ENCODE peak calls at places on chromosomes 4 and X, in five cellular contexts. W, S, H, X and F are unnamed samples.

GRCh38 chrX:18574591-18574990 is 97.3 kb downstream of the RS1 start:
- DNase-seq in W (no peak), S (no peak), H (no peak), X (no peak), F (peak; percentile 14)

GRCh38 chr4:102627831-102628523 is 126.8 kb downstream of the NFKB1 start:
- DNase-seq in W (no peak), S (no peak), H (no peak), X (peak; percentile 4), F (peak; percentile 88)

GRCh38 chrX:72487661-72488060 is 85.0 kb downstream of the HDAC8 start:
- DNase-seq in W (no peak), S (no peak), H (no peak), X (no peak), F (no peak)

GRCh38 chr4:115360441-115360840 is 247.0 kb upstream of the NDST4 start:
- DNase-seq in W (no peak), S (no peak), H (no peak), X (peak; percentile 11), F (peak; percentile 38)

GRCh38 chr4:144754562-144755410 is 108.8 kb downstream of the HHIP start:
- DNase-seq in W (peak; percentile 9), S (peak; percentile 70), H (peak; percentile 10), X (no peak), F (peak; percentile 30)

GRCh38 chr4:188414441-188414840 is 275.2 kb downstream of the TRIML1 start:
- DNase-seq in W (no peak), S (no peak), H (no peak), X (no peak), F (no peak)

GRCh38 chr4:16055937-16056336 is 27.9 kb downstream of the PROM1 start:
- DNase-seq in W (no peak), S (no peak), H (no peak), X (no peak), F (no peak)

GRCh38 chr4:4405358-4405962 is 18.6 kb downstream of the NSG1 start:
- DNase-seq in W (no peak), S (no peak), H (no peak), X (no peak), F (no peak)

GRCh38 chr4:25702848-25703247 is 47.2 kb downstream of the SLC34A2 start:
- DNase-seq in W (no peak), S (peak; percentile 38), H (no peak), X (no peak), F (peak; percentile 80)

GRCh38 chr4:1496116-1496642 is 89.9 kb upstream of the NKX1-1 start:
- DNase-seq in W (no peak), S (no peak), H (peak; percentile 6), X (no peak), F (no peak)

GRCh38 chr4:106019771-106020170 is 124.5 kb downstream of the NPNT start:
- DNase-seq in W (no peak), S (no peak), H (no peak), X (no peak), F (peak; percentile 69)

GRCh38 chrX:2782171-2782570 is 30.3 kb downstream of the XG start:
- DNase-seq in W (no peak), S (no peak), H (no peak), X (no peak), F (no peak)

GRCh38 chr4:76028242-76028859 is 5.1 kb upstream of the CXCL10 start:
- DNase-seq in W (no peak), S (peak; percentile 20), H (no peak), X (no peak), F (no peak)

GRCh38 chr4:112416464-112416863 is 99.5 kb downstream of the NEUROG2 start:
- DNase-seq in W (no peak), S (no peak), H (no peak), X (no peak), F (peak; percentile 42)

GRCh38 chrX:96563663-96564062 is 121.0 kb upstream of the DIAPH2 start:
- DNase-seq in W (no peak), S (no peak), H (no peak), X (no peak), F (no peak)

GRCh38 chrX:140764401-140764919 is 54.9 kb downstream of the LINC00632 start:
- DNase-seq in W (peak; percentile 47), S (peak; percentile 30), H (peak; percentile 49), X (no peak), F (no peak)

GRCh38 chr4:73850261-73850970 is 2.7 kb upstream of the PF4V1 start:
- DNase-seq in W (no peak), S (no peak), H (no peak), X (no peak), F (no peak)

GRCh38 chr4:41526628-41527027 is 11.3 kb upstream of the LIMCH1 start:
- DNase-seq in W (no peak), S (no peak), H (no peak), X (no peak), F (peak; percentile 77)

GRCh38 chr4:11424000-11424399 is 4.7 kb downstream of the HS3ST1 start:
- DNase-seq in W (peak; percentile 19), S (no peak), H (peak; percentile 13), X (peak; percentile 16), F (no peak)

GRCh38 chrX:53073115-53073581 is 9.0 kb upstream of the TSPYL2 start:
- DNase-seq in W (no peak), S (no peak), H (no peak), X (peak; percentile 41), F (no peak)

GRCh38 chrX:24117288-24117687 is 32.2 kb upstream of the ZFX start:
- DNase-seq in W (peak; percentile 11), S (peak; percentile 39), H (no peak), X (no peak), F (no peak)

GRCh38 chr4:105088110-105088879 is 58.4 kb upstream of the TET2 start:
- DNase-seq in W (peak; percentile 19), S (peak; percentile 5), H (no peak), X (no peak), F (peak; percentile 70)